ENCODE peak calls at places on chromosomes 7 and 10, in five cellular contexts. One of them, this sample, is unnamed.

GRCh38 chr10:132538031-132538789 is 623 bp downstream of the INPP5A start:
- DNase-seq in fibroblast of lung: no peak
- DNase-seq in stimulated activated naive CD8-positive, alpha-beta T cell treated with anti-CD3 and anti-CD28 coated beads, Interleukin-15, Interleukin-2, amounts not matched to agents 100 U/mL and 50 U/mL, for 24 hours: peak; percentile 26
- DNase-seq in WTC11: peak; percentile 22
- DNase-seq in DMS 273 treated with DMSO at 0.1 percent for 48 hours: no peak
- DNase-seq in this sample: no peak

GRCh38 chr7:6558837-6559236 is 7.6 kb upstream of the GRID2IP start:
- DNase-seq in fibroblast of lung: peak; percentile 25
- DNase-seq in DMS 273 treated with DMSO at 0.1 percent for 48 hours: peak; percentile 68
- DNase-seq in stimulated activated naive CD8-positive, alpha-beta T cell treated with anti-CD3 and anti-CD28 coated beads, Interleukin-15, Interleukin-2, amounts not matched to agents 100 U/mL and 50 U/mL, for 24 hours: peak; percentile 48
- DNase-seq in WTC11: peak; percentile 66
- DNase-seq in this sample: peak; percentile 58

GRCh38 chr7:41627921-41628320 is 75.0 kb downstream of the INHBA start:
- DNase-seq in stimulated activated naive CD8-positive, alpha-beta T cell treated with anti-CD3 and anti-CD28 coated beads, Interleukin-15, Interleukin-2, amounts not matched to agents 100 U/mL and 50 U/mL, for 24 hours: no peak
- DNase-seq in fibroblast of lung: peak; percentile 14
- DNase-seq in WTC11: no peak
- DNase-seq in DMS 273 treated with DMSO at 0.1 percent for 48 hours: no peak
- DNase-seq in this sample: no peak

GRCh38 chr10:113999520-113999919 is 44.1 kb upstream of the ADRB1 start:
- DNase-seq in DMS 273 treated with DMSO at 0.1 percent for 48 hours: no peak
- DNase-seq in fibroblast of lung: no peak
- DNase-seq in stimulated activated naive CD8-positive, alpha-beta T cell treated with anti-CD3 and anti-CD28 coated beads, Interleukin-15, Interleukin-2, amounts not matched to agents 100 U/mL and 50 U/mL, for 24 hours: no peak
- DNase-seq in WTC11: no peak
- DNase-seq in this sample: no peak

GRCh38 chr7:22350466-22351328 is 6.3 kb downstream of the RAPGEF5 start:
- DNase-seq in DMS 273 treated with DMSO at 0.1 percent for 48 hours: peak; percentile 39
- DNase-seq in fibroblast of lung: peak; percentile 75
- DNase-seq in stimulated activated naive CD8-positive, alpha-beta T cell treated with anti-CD3 and anti-CD28 coated beads, Interleukin-15, Interleukin-2, amounts not matched to agents 100 U/mL and 50 U/mL, for 24 hours: no peak
- DNase-seq in WTC11: no peak
- DNase-seq in this sample: no peak

GRCh38 chr10:1086787-1087186 is 30.6 kb downstream of the WDR37 start:
- DNase-seq in stimulated activated naive CD8-positive, alpha-beta T cell treated with anti-CD3 and anti-CD28 coated beads, Interleukin-15, Interleukin-2, amounts not matched to agents 100 U/mL and 50 U/mL, for 24 hours: no peak
- DNase-seq in WTC11: no peak
- DNase-seq in DMS 273 treated with DMSO at 0.1 percent for 48 hours: no peak
- DNase-seq in fibroblast of lung: no peak
- DNase-seq in this sample: no peak

GRCh38 chr7:27642271-27642670 is 20.4 kb downstream of the HIBADH start:
- DNase-seq in WTC11: no peak
- DNase-seq in fibroblast of lung: no peak
- DNase-seq in DMS 273 treated with DMSO at 0.1 percent for 48 hours: no peak
- DNase-seq in stimulated activated naive CD8-positive, alpha-beta T cell treated with anti-CD3 and anti-CD28 coated beads, Interleukin-15, Interleukin-2, amounts not matched to agents 100 U/mL and 50 U/mL, for 24 hours: no peak
- DNase-seq in this sample: no peak

GRCh38 chr10:77799352-77799751 is 127.2 kb downstream of the DLG5 start:
- DNase-seq in fibroblast of lung: peak; percentile 33
- DNase-seq in DMS 273 treated with DMSO at 0.1 percent for 48 hours: no peak
- DNase-seq in WTC11: no peak
- DNase-seq in stimulated activated naive CD8-positive, alpha-beta T cell treated with anti-CD3 and anti-CD28 coated beads, Interleukin-15, Interleukin-2, amounts not matched to agents 100 U/mL and 50 U/mL, for 24 hours: no peak
- DNase-seq in this sample: no peak

GRCh38 chr10:51896849-51897248 is 197.5 kb upstream of the CSTF2T start:
- DNase-seq in DMS 273 treated with DMSO at 0.1 percent for 48 hours: no peak
- DNase-seq in fibroblast of lung: peak; percentile 36
- DNase-seq in WTC11: no peak
- DNase-seq in stimulated activated naive CD8-positive, alpha-beta T cell treated with anti-CD3 and anti-CD28 coated beads, Interleukin-15, Interleukin-2, amounts not matched to agents 100 U/mL and 50 U/mL, for 24 hours: no peak
- DNase-seq in this sample: no peak

GRCh38 chr7:368651-369475 is 78.9 kb downstream of the FOXL3 start:
- DNase-seq in DMS 273 treated with DMSO at 0.1 percent for 48 hours: no peak
- DNase-seq in WTC11: no peak
- DNase-seq in stimulated activated naive CD8-positive, alpha-beta T cell treated with anti-CD3 and anti-CD28 coated beads, Interleukin-15, Interleukin-2, amounts not matched to agents 100 U/mL and 50 U/mL, for 24 hours: no peak
- DNase-seq in fibroblast of lung: no peak
- DNase-seq in this sample: no peak

This sample was measured in iPS-NIHi11.